ENCODE peak calls at places on chromosomes 1 and 21, in nine cellular contexts. I is esophagus squamous epithelium, C is A549, K is ovary, S is uterus, A is K562, W is H54, Z is IMR-90, G is right lobe of liver. O is an unnamed sample.

GRCh38 chr1:59561782-59562181 is 253.0 kb upstream of the HOOK1 start:
- DNase-seq in I (no peak), C (no peak), K (no peak), S (no peak), A (no peak), W (no peak), Z (no peak), G (no peak), O (no peak)

GRCh38 chr1:166811691-166812090 is 27.6 kb upstream of the POGK start:
- DNase-seq in I (no peak), C (no peak), K (no peak), S (no peak), A (no peak), W (no peak), Z (peak), G (no peak), O (no peak)

GRCh38 chr21:22791986-22792560 is 1793.9 kb downstream of the NCAM2 start:
- DNase-seq in I (no peak), C (peak), K (no peak), S (no peak), A (peak), W (no peak), Z (peak), G (no peak), O (no peak)

GRCh38 chr1:246213502-246213901 is 293.6 kb downstream of the SMYD3 start:
- DNase-seq in I (no peak), C (no peak), K (no peak), S (no peak), A (no peak), W (no peak), Z (no peak), G (no peak), O (no peak)

GRCh38 chr1:220347654-220348175 is 75.5 kb upstream of the RAB3GAP2 start:
- DNase-seq in I (no peak), C (no peak), K (no peak), S (no peak), A (no peak), W (no peak), Z (no peak), G (no peak), O (no peak)

GRCh38 chr1:38028105-38028591 is 15.6 kb downstream of the UTP11 start:
- DNase-seq in I (no peak), C (no peak), K (no peak), S (no peak), A (no peak), W (no peak), Z (no peak), G (no peak), O (peak)

GRCh38 chr1:38835230-38835827 is 24.2 kb downstream of the RRAGC start:
- DNase-seq in I (no peak), C (peak), K (no peak), S (peak), A (peak), W (peak), Z (peak), G (no peak), O (no peak)

GRCh38 chr1:111209622-111210021 is 9.2 kb upstream of the DENND2D start:
- DNase-seq in I (no peak), C (no peak), K (no peak), S (no peak), A (no peak), W (no peak), Z (no peak), G (no peak), O (no peak)

GRCh38 chr1:112697781-112698201 is 9.1 kb downstream of the RHOC start:
- DNase-seq in I (no peak), C (no peak), K (no peak), S (no peak), A (no peak), W (no peak), Z (no peak), G (no peak), O (no peak)

GRCh38 chr1:234980657-234981396 is 147.8 kb downstream of the TOMM20 start:
- DNase-seq in I (peak), C (peak), K (peak), S (peak), A (peak), W (no peak), Z (peak), G (peak), O (peak)

GRCh38 chr1:67418839-67419586 is 11.2 kb downstream of the SERBP1 start:
- DNase-seq in I (no peak), C (no peak), K (no peak), S (no peak), A (no peak), W (no peak), Z (no peak), G (no peak), O (no peak)

GRCh38 chr1:67415041-67415440 is 15.2 kb downstream of the SERBP1 start:
- DNase-seq in I (no peak), C (no peak), K (no peak), S (no peak), A (no peak), W (no peak), Z (no peak), G (no peak), O (no peak)

GRCh38 chr1:67414574-67414973 is 15.6 kb downstream of the SERBP1 start:
- DNase-seq in I (no peak), C (no peak), K (no peak), S (no peak), A (no peak), W (no peak), Z (no peak), G (no peak), O (no peak)
- TF ChIP-seq POLR2A in I (no peak), C (no peak), K (no peak), S (no peak), A (no peak), W (no peak), Z (no peak), G (no peak), O (no peak)

DNA sequence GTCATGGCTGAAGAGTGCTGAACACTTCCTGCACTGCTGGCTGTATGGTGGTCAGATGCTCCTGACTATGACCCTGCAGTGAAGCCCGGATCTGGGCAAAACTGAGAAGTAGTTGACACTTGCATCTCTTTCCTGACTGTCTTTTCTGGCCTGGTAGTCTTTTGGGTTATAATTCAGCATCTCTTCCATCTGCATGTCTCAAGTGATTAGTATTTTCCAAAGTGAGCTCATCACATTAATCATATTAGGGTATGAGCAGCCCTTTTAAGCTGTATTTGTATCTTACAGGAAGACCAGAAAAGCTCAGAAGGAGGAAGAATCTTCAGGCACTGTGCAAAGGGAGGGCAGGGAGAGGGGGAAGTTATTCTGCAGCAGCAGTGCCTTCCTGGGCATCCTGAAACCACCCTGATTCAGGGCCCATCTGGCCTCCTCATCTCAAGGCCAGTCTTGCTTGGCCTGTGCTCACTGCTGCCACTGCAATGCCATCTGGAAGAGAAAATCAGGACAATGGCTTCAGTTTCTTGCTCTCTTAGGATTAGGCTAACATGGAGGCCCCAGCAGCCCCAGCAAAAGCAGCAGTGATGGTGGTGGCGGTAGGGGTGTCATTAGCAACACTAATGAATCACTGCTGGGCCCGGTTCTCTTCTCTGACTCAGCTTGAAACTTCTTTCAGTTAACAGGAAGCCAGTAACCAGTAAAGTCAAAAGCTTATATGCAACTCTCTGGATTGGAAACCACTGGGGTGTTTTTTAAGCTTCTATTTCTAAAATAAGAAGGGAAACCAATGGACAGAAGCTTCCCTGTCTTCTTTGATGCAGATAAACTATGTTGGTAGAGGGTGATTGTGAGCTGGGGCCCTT is 63.3 kb upstream of the WDR26 start:
- DNase-seq in I (no peak), C (peak), K (no peak), S (no peak), A (no peak), W (peak), Z (peak), G (no peak), O (peak)
- TF ChIP-seq POLR2A in I (no peak), C (no peak), K (no peak), S (no peak), A (no peak), W (peak), Z (no peak), G (no peak), O (no peak)

GRCh38 chr1:232950197-232950918 is at the start of gene NTPCR:
- DNase-seq in I (peak), C (peak), K (peak), S (peak), A (peak), W (peak), Z (peak), G (peak), O (peak)
- TF ChIP-seq POLR2A in I (no peak), C (peak), K (no peak), S (peak), A (peak), W (peak), Z (peak), G (peak), O (peak)

GRCh38 chr1:36692465-36692864 is 209.8 kb upstream of the CSF3R start:
- DNase-seq in I (no peak), C (no peak), K (no peak), S (no peak), A (no peak), W (no peak), Z (no peak), G (no peak), O (no peak)

GRCh38 chr1:36693116-36693515 is 210.4 kb upstream of the CSF3R start:
- DNase-seq in I (no peak), C (no peak), K (no peak), S (no peak), A (no peak), W (no peak), Z (no peak), G (no peak), O (no peak)

GRCh38 chr1:36693652-36694051 is 210.9 kb upstream of the CSF3R start:
- DNase-seq in I (no peak), C (no peak), K (no peak), S (no peak), A (no peak), W (no peak), Z (no peak), G (no peak), O (no peak)

GRCh38 chr1:36687312-36687711 is 204.6 kb upstream of the CSF3R start:
- DNase-seq in I (no peak), C (no peak), K (no peak), S (no peak), A (no peak), W (no peak), Z (no peak), G (no peak), O (no peak)

DNA sequence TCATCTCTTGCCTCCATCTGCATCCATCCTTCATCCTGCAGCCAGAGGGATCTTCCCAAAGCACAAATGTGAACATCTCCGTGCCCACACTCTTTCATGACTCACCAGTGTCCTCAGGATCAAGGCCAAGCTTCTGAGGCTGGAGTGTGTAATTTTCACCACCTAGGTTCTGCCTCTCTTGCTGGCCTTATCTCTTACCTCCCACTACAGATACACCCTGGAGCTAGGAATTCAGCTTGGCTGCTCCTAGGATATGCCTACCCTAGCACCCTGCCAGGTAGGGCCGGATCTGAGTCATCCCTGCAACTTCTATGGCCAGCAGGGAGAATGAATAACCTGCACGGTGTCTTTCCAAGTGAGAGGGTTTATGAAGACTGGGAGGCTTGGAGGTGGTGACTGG is 208.7 kb upstream of the CSF3R start:
- DNase-seq in I (no peak), C (no peak), K (no peak), S (no peak), A (no peak), W (no peak), Z (no peak), G (no peak), O (no peak)
- TF ChIP-seq POLR2A in I (no peak), C (no peak), K (no peak), S (no peak), A (no peak), W (no peak), Z (no peak), G (no peak), O (no peak)

GRCh38 chr1:45492691-45493090 is 1.7 kb upstream of the TESK2 start:
- DNase-seq in I (no peak), C (no peak), K (no peak), S (no peak), A (no peak), W (no peak), Z (no peak), G (no peak), O (no peak)

GRCh38 chr1:45488978-45489377 is 2.0 kb downstream of the TESK2 start:
- DNase-seq in I (no peak), C (no peak), K (no peak), S (no peak), A (no peak), W (no peak), Z (no peak), G (no peak), O (no peak)

GRCh38 chr1:45490121-45490622 is 791 bp downstream of the TESK2 start:
- DNase-seq in I (no peak), C (no peak), K (no peak), S (no peak), A (no peak), W (no peak), Z (peak), G (no peak), O (no peak)

GRCh38 chr1:45491464-45492260 is 699 bp upstream of the TESK2 start:
- DNase-seq in I (no peak), C (no peak), K (no peak), S (no peak), A (no peak), W (no peak), Z (no peak), G (no peak), O (no peak)

DNA sequence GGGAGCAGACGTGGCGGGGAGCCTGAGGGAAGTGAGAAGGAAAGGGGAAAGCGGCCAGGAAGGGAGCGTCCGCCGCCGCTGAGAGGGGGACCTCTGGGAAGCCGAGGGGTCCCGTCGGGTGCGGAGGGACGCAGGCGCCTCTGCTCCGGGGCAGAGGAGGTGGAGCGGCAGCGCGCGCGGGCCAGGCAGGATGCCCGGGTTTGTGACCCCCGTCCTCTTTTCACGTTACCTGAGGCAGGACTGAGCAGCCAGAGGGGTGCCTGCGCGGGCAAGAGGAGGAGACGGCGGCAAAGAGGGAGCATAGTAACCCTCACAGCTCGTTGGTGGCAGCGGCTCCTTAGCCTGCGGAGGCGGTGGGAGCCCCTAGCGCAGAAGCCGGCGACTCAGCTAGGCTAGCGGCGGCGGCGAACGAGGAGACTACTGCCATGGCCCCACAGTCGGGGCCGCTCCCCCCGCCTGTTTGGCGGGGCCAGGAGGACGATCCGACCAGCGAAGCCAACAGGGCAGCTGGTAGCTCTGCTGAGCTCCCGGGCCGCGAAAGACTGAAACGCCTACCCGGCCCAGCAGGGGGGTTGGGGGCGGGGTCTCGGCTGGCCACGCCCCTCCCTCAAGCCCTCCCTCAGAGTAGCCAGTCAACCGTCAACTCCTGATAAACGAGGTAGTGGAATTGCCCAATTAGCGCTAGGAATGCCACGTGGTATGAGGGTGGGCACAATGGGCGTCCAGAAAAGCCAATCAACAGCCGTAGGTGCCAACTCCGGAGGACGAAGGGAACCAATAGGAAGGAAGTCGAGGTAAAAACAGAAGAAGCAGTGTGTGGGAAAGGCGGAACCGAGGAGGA is at the start of gene TESK2:
- DNase-seq in I (peak), C (peak), K (peak), S (peak), A (peak), W (peak), Z (peak), G (peak), O (peak)
- TF ChIP-seq POLR2A in I (no peak), C (no peak), K (peak), S (peak), A (peak), W (peak), Z (peak), G (peak), O (peak)

DNA sequence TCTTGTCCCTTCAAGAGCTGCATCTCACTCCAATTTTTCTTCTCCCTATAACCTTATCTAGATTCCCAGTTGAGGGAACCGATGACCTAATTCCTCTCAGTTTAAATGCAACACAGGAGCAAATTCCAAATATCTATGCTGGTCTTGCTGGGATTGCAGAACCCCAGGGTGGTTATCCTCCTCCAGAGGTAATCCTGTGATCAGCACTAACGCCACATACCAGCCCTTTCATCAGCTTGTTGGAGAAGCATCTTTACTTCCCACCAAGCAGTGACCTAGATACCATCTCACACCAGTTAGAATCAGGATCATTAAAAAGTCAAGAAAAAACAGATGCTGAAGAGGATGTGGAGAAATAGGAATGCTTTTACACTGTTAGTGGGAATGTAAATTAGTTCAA is 52.4 kb downstream of the SAMSN1 start:
- DNase-seq in I (no peak), C (no peak), K (no peak), S (no peak), A (no peak), W (no peak), Z (no peak), G (no peak), O (no peak)
- TF ChIP-seq POLR2A in I (no peak), C (no peak), K (no peak), S (no peak), A (no peak), W (no peak), Z (no peak), G (no peak), O (no peak)

GRCh38 chr21:42160111-42160949 is 58.6 kb upstream of the ABCG1 start:
- DNase-seq in I (no peak), C (no peak), K (no peak), S (no peak), A (no peak), W (no peak), Z (no peak), G (no peak), O (no peak)
- TF ChIP-seq POLR2A in I (no peak), C (no peak), K (no peak), S (no peak), A (no peak), W (no peak), Z (no peak), G (no peak), O (no peak)

O was measured in GM12892.